ENCODE peak calls at places on chromosome 13, in eight cellular contexts. U is CD4-positive, alpha-beta T cell; I is adrenal gland; M is thyroid gland; Y is AG10803; S is lung; W is bronchial epithelial cell; P is breast epithelium. D is an unnamed sample.

GRCh38 chr13:80157261-80157942 is 183.5 kb downstream of the SPRY2 start:
- DNase-seq in P (no peak), W (peak), Y (peak), U (no peak), I (no peak), S (no peak), M (no peak), D (no peak)

GRCh38 chr13:37369618-37370017 is 228.9 kb downstream of the POSTN start:
- DNase-seq in P (no peak), U (no peak), M (no peak), W (peak), Y (no peak), S (no peak), I (no peak), D (no peak)

GRCh38 chr13:46197299-46197975 is 14.3 kb upstream of the LRRC63 start:
- DNase-seq in W (no peak), U (no peak), S (no peak), I (no peak), P (no peak), M (no peak), Y (peak), D (no peak)

GRCh38 chr13:32150794-32151193 is 119.2 kb downstream of the FRY start:
- DNase-seq in I (peak), P (peak), M (peak), W (no peak), Y (peak), U (no peak), S (peak), D (no peak)

GRCh38 chr13:36282818-36283432 is 14.7 kb downstream of the CCDC169 start:
- DNase-seq in I (no peak), Y (peak), M (no peak), U (no peak), P (no peak), S (no peak), W (peak), D (peak)

GRCh38 chr13:66367356-66367755 is 862.8 kb downstream of the PCDH9 start:
- DNase-seq in I (no peak), W (no peak), M (no peak), U (no peak), S (no peak), Y (no peak), P (no peak), D (no peak)

GRCh38 chr13:48040059-48040458 is 2.5 kb downstream of the NUDT15 start:
- DNase-seq in Y (no peak), W (no peak), M (no peak), P (no peak), S (no peak), I (no peak), U (no peak), D (no peak)

GRCh38 chr13:42369071-42369795 is 97.3 kb downstream of the AKAP11 start:
- DNase-seq in P (no peak), M (no peak), Y (no peak), W (no peak), S (no peak), U (no peak), I (no peak), D (no peak)

GRCh38 chr13:101155920-101156319 is 260.4 kb downstream of the NALCN start:
- DNase-seq in I (no peak), Y (no peak), W (no peak), M (no peak), S (no peak), U (no peak), P (no peak), D (no peak)
- TF ChIP-seq CTCF in I (no peak), Y (peak), W (peak), M (no peak), S (no peak), U (no peak), P (no peak), D (no peak)

GRCh38 chr13:62088155-62088554 is 672.5 kb upstream of the PCDH20 start:
- DNase-seq in W (no peak), P (no peak), U (no peak), I (no peak), Y (no peak), M (no peak), S (no peak), D (no peak)
- TF ChIP-seq CTCF in W (no peak), P (no peak), U (no peak), I (no peak), Y (no peak), M (no peak), S (no peak), D (no peak)

DNA sequence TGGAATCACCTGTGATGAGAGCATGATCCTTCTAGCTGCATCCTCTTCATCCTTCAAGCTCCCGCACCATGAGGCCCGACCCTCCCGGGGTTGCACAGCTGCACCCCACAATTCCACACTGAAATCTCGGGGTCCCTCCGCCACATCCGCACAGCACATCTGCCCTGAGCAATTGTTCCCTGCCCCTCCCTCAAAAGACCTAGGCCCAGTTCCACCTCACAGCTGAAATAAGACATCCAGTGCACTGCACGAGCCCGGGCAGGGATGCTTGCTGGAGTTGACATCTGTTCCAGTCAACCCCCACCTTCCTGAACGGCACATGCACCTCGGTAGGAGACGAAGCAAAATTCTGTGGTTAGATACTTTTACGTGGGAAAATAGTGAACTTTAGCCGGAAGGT is 14.7 kb upstream of the SOX1 start:
- DNase-seq in W (no peak), P (no peak), Y (no peak), I (no peak), M (no peak), S (no peak), U (no peak), D (no peak)
- TF ChIP-seq CTCF in W (no peak), P (no peak), Y (no peak), I (no peak), M (no peak), S (no peak), U (no peak), D (no peak)

DNA sequence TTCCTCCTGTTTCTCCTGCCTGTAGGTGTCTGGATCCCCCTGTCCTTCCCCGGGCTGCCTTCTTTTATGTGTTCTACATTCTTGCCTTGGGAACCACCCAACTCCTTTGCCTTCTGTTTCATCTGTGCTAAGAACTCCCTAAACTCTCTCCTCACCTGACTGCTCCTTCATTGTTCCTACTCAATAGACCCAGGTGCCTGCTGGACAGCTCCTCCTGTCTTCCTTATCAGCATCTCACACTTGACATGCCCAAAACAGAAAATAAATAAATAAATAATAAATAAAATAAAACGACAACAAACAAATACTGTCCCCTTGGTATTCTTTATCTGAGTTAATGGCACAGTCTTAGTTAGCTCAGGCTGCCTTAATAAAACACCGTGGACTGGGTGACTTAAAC is 200.2 kb upstream of the IPO5 start:
- DNase-seq in P (no peak), U (no peak), I (no peak), S (no peak), Y (no peak), W (no peak), M (no peak), D (no peak)
- TF ChIP-seq CTCF in P (no peak), U (no peak), I (no peak), S (no peak), Y (no peak), W (no peak), M (no peak), D (no peak)